ENCODE peak calls at places on chromosome X, in seven cellular contexts. G, F, Z, O, U, R and M are unnamed samples.

GRCh38 chrX:31420711-31421151 is 348.9 kb upstream of the FTHL17 start:
- DNase-seq in F (no peak), Z (no peak), U (no peak), O (no peak), R (peak; percentile 52), G (no peak), M (peak; percentile 63)

GRCh38 chrX:133681416-133681815 is 266.1 kb upstream of the GPC4 start:
- DNase-seq in G (no peak), Z (no peak), U (no peak), R (no peak), O (no peak), F (no peak), M (no peak)

GRCh38 chrX:68588653-68589371 is 58.7 kb upstream of the STARD8 start:
- DNase-seq in G (no peak), Z (no peak), F (no peak), O (no peak), U (no peak), R (no peak), M (no peak)

GRCh38 chrX:19479458-19479857 is 35.9 kb downstream of the MAP3K15 start:
- DNase-seq in U (no peak), R (no peak), Z (no peak), G (no peak), F (no peak), O (no peak), M (no peak)

GRCh38 chrX:72621163-72621562 is 48.5 kb upstream of the HDAC8 start:
- DNase-seq in G (no peak), Z (no peak), U (no peak), R (no peak), O (no peak), F (no peak), M (no peak)

GRCh38 chrX:35115205-35115604 is 172.6 kb downstream of the FAM47B start:
- DNase-seq in U (no peak), O (no peak), Z (peak; percentile 20), G (no peak), R (peak; percentile 44), F (no peak), M (peak; percentile 8)

GRCh38 chrX:68429216-68429615 is 4.1 kb downstream of the OPHN1 start:
- DNase-seq in U (no peak), O (no peak), F (no peak), G (no peak), Z (no peak), R (no peak), M (no peak)

GRCh38 chrX:132488819-132489255 is at the start of gene MBNL3:
- DNase-seq in O (peak; percentile 57), R (peak; percentile 34), G (peak; percentile 63), U (peak; percentile 43), F (peak; percentile 43), Z (peak; percentile 43), M (peak; percentile 57)

GRCh38 chrX:133921764-133922389 is 63.5 kb downstream of the GPC3 start:
- DNase-seq in G (peak; percentile 72), R (peak; percentile 34), F (no peak), Z (peak; percentile 1), O (peak; percentile 24), U (no peak), M (peak; percentile 3)

GRCh38 chrX:41308884-41309655 is 24.9 kb upstream of the DDX3X start:
- DNase-seq in F (no peak), U (no peak), Z (no peak), R (no peak), O (no peak), G (no peak), M (peak; percentile 39)

GRCh38 chrX:131827935-131828334 is 195.2 kb upstream of the STK26 start:
- DNase-seq in R (peak; percentile 34), F (no peak), Z (peak; percentile 19), U (no peak), G (peak; percentile 35), O (no peak), M (peak; percentile 65)

GRCh38 chrX:134377537-134377936 is 82.4 kb upstream of the HPRT1 start:
- DNase-seq in F (no peak), Z (peak; percentile 45), R (peak; percentile 73), G (no peak), U (no peak), O (no peak), M (peak; percentile 46)

GRCh38 chrX:139267858-139268257 is 262.7 kb upstream of the F9 start:
- DNase-seq in R (no peak), Z (no peak), O (no peak), G (no peak), F (no peak), U (no peak), M (no peak)
- TF ChIP-seq CTCF in R (no peak), Z (no peak), O (no peak), G (no peak), F (no peak), U (no peak), M (no peak)

GRCh38 chrX:150229030-150229429 is 134.1 kb upstream of the MAMLD1 start:
- DNase-seq in Z (no peak), O (no peak), F (no peak), U (no peak), R (no peak), G (no peak), M (no peak)

GRCh38 chrX:150227873-150228272 is 135.2 kb upstream of the MAMLD1 start:
- DNase-seq in G (no peak), Z (no peak), F (no peak), R (no peak), O (no peak), U (no peak), M (no peak)

GRCh38 chrX:150225756-150226155 is 137.4 kb upstream of the MAMLD1 start:
- DNase-seq in U (no peak), R (no peak), Z (no peak), F (no peak), O (no peak), G (no peak), M (no peak)

GRCh38 chrX:150226223-150226965 is 136.7 kb upstream of the MAMLD1 start:
- DNase-seq in G (no peak), U (no peak), Z (no peak), F (no peak), R (no peak), O (no peak), M (no peak)

DNA sequence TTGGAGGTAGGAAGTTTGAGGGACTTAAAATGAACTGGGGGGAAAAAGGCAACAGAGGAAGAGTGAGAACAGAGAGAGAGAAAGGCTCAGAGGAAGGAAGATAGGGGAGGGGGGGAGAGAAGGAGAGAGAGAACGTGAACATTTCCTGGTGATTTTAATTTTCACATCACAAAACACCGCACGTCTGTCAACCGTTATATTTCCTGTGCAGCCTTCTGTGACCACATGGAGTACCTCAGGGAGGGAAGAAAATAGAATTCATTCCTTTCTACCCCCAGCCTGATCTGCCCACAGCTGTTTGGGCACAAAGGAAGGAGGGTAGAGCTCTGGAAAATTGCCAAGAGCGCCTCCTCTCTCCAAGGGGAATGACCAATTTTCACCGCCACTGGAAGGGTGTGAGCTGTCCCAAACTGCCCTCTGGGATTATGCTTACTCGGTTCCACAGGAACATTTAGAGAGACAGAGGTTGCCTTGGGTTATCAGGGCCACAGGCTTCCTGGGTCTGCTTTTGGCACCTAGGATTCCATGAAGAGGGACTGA is 135.7 kb upstream of the MAMLD1 start:
- DNase-seq in O (no peak), R (no peak), Z (no peak), G (no peak), F (no peak), U (no peak), M (no peak)
- TF ChIP-seq CTCF in O (no peak), R (no peak), Z (no peak), G (no peak), F (no peak), U (no peak), M (no peak)

GRCh38 chrX:109890910-109891502 is 111.9 kb upstream of the TMEM164 start:
- DNase-seq in G (peak; percentile 60), R (peak; percentile 75), O (peak; percentile 68), U (peak; percentile 33), F (peak; percentile 23), Z (peak; percentile 53), M (peak; percentile 57)

GRCh38 chrX:109886122-109886761 is 116.7 kb upstream of the TMEM164 start:
- DNase-seq in F (no peak), O (peak; percentile 45), U (no peak), Z (peak; percentile 48), G (peak; percentile 34), R (peak; percentile 72), M (peak; percentile 57)

GRCh38 chrX:109890300-109890699 is 112.6 kb upstream of the TMEM164 start:
- DNase-seq in F (no peak), G (peak; percentile 15), Z (no peak), O (no peak), U (no peak), R (no peak), M (no peak)

GRCh38 chrX:109889289-109890006 is 113.5 kb upstream of the TMEM164 start:
- DNase-seq in Z (no peak), U (no peak), F (no peak), G (peak; percentile 27), O (no peak), R (peak; percentile 52), M (peak; percentile 22)
- TF ChIP-seq CTCF in Z (no peak), U (no peak), F (no peak), G (no peak), O (peak; percentile 40), R (peak; percentile 65), M (peak; percentile 30)

GRCh38 chrX:48636776-48637175 is 39.5 kb downstream of the WDR13 start:
- DNase-seq in O (no peak), G (no peak), R (no peak), F (no peak), U (no peak), Z (no peak), M (no peak)

GRCh38 chrX:48632207-48632606 is 34.9 kb downstream of the WDR13 start:
- DNase-seq in F (no peak), R (no peak), G (no peak), Z (no peak), U (no peak), O (no peak), M (no peak)

GRCh38 chrX:48636286-48636685 is 39.0 kb downstream of the WDR13 start:
- DNase-seq in O (no peak), F (no peak), G (no peak), R (no peak), U (no peak), Z (no peak), M (no peak)

GRCh38 chrX:48626401-48627298 is 29.4 kb downstream of the WDR13 start:
- DNase-seq in G (no peak), U (no peak), Z (no peak), O (no peak), F (no peak), R (peak; percentile 33), M (no peak)

GRCh38 chrX:48631376-48632090 is 34.2 kb downstream of the WDR13 start:
- DNase-seq in Z (peak; percentile 88), O (peak; percentile 58), R (peak; percentile 96), F (peak; percentile 35), U (peak; percentile 55), G (peak; percentile 75), M (peak; percentile 92)
- TF ChIP-seq CTCF in Z (peak; percentile 51), O (peak; percentile 65), R (peak; percentile 71), F (no peak), U (no peak), G (no peak), M (peak; percentile 56)